ENCODE peak calls at places on chromosomes 12 and 14, in ten cellular contexts. W is endothelial cell of umbilical vein, U is IMR-90, N is prostate gland, P is K562, E is ovary, Q is heart left ventricle, Z is A549, S is adrenal gland, O is thyroid gland. F is an unnamed sample.

GRCh38 chr12:14836336-14837210 is 6.8 kb downstream of the ART4 start:
- DNase-seq in N (no peak), O (no peak), E (no peak), Q (no peak), W (peak; percentile 86), Z (peak; percentile 86), U (peak; percentile 90), P (no peak), S (peak; percentile 68), F (no peak)

GRCh38 chr12:67915335-67915851 is 73.9 kb upstream of the IFNG-AS1 start:
- DNase-seq in Q (no peak), P (no peak), S (no peak), W (no peak), Z (no peak), O (no peak), E (no peak), N (no peak), U (no peak), F (no peak)

GRCh38 chr14:91911474-91912032 is 35.9 kb downstream of the FBLN5 start:
- DNase-seq in U (peak; percentile 33), Z (peak; percentile 68), O (peak; percentile 38), W (peak; percentile 49), E (no peak), S (no peak), N (peak; percentile 32), P (peak; percentile 42), Q (no peak), F (no peak)

GRCh38 chr14:51999084-51999483 is 9.7 kb downstream of the RTRAF start:
- DNase-seq in Q (no peak), O (no peak), E (no peak), W (no peak), N (no peak), S (no peak), P (no peak), U (peak; percentile 56), Z (no peak), F (no peak)

GRCh38 chr12:104715562-104716182 is 242.4 kb downstream of the SLC41A2 start:
- DNase-seq in Q (no peak), N (no peak), E (no peak), Z (no peak), O (no peak), U (no peak), S (no peak), P (no peak), W (no peak), F (no peak)

GRCh38 chr12:82209533-82209932 is 148.7 kb downstream of the CCDC59 start:
- DNase-seq in Z (no peak), Q (no peak), P (no peak), N (no peak), S (no peak), O (no peak), E (no peak), W (no peak), U (no peak), F (no peak)

GRCh38 chr14:24859559-24859958 is 190.4 kb downstream of the STXBP6 start:
- DNase-seq in W (no peak), N (no peak), Q (no peak), O (no peak), P (no peak), E (no peak), Z (no peak), U (no peak), S (no peak), F (no peak)

GRCh38 chr12:26297386-26298070 is 102.2 kb downstream of the SSPN start:
- DNase-seq in S (no peak), Z (no peak), P (no peak), N (no peak), U (no peak), E (no peak), O (no peak), W (no peak), Q (no peak), F (no peak)

GRCh38 chr12:24596768-24597388 is 352.0 kb downstream of the BCAT1 start:
- DNase-seq in Q (no peak), O (no peak), U (peak; percentile 58), E (no peak), S (no peak), W (peak; percentile 60), Z (peak; percentile 39), N (no peak), P (peak; percentile 23), F (no peak)

GRCh38 chr12:2168808-2169207 is 116.0 kb downstream of the CACNA1C start:
- DNase-seq in U (peak; percentile 49), E (no peak), Q (no peak), O (no peak), P (no peak), Z (peak; percentile 42), S (no peak), N (no peak), W (no peak), F (no peak)

GRCh38 chr14:32078794-32079663 is 1.9 kb downstream of the ARHGAP5 start:
- DNase-seq in S (no peak), P (no peak), Q (no peak), O (no peak), U (peak; percentile 31), Z (peak; percentile 24), N (no peak), W (peak; percentile 33), E (no peak), F (no peak)

GRCh38 chr14:74217672-74218448 is 21.4 kb upstream of the VSX2 start:
- DNase-seq in S (peak; percentile 63), E (peak; percentile 58), N (peak; percentile 14), W (peak; percentile 65), Z (peak; percentile 69), Q (peak; percentile 53), U (peak; percentile 46), O (peak; percentile 65), P (peak; percentile 78), F (no peak)

DNA sequence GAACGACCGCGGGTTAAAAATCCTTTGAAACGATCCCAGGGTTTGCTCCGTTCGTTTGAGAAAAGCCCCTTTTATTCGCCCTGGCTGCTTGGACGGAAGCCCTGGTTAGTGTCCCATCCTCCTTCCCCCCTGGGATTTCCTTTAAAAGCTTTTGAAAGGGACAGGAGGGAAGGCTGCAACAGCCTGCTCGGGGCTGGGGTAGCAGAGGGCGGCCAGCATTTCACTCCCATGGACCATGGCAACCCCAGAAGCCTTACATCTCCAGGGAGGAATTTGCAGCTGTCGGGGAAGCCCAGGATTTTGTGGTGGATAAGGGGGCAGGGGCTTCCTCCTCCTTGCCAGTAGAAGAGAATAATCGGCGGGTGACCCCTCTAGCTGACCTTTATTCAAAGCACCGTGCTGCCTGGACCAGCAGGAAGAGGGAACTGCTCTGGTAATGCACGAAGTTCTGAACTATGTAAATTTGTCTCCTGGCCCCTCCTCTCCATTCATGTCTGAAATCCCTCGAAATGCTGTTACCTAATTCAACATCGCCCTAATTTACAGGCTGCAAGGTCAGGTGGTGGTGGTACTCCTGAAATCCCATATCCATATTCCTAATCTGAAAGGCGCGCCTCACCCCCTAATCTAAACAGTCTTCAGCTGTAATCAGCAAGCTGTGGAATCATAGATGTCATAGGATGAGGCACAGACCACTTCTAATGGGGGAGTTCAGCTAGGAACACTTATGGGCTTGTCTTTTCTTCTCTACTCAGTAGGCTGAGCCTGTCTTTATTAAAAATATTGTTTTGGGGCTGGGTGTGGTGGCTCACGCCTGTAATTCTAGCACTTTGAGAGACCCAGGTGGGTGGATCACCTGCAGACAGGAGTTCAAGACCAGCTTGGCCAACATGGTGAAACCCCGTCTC is 1.0 kb upstream of the CLIP1 start:
- DNase-seq in S (peak; percentile 28), W (peak; percentile 86), U (peak; percentile 62), O (no peak), N (no peak), Q (no peak), E (no peak), P (peak; percentile 35), Z (peak; percentile 77), F (no peak)
- TF ChIP-seq POLR2A in S (peak; percentile 23), W (peak; percentile 48), U (no peak), O (no peak), N (peak; percentile 36), Q (no peak), E (no peak), P (peak; percentile 84), Z (peak; percentile 40), F (no peak)

GRCh38 chr12:8088574-8088973 is 6.5 kb downstream of the NECAP1 start:
- DNase-seq in P (no peak), S (no peak), U (no peak), Z (no peak), W (no peak), Q (no peak), E (no peak), N (no peak), O (no peak), F (no peak)
- H3K4me1 ChIP-seq in P (no peaks in the 10 kb centered on the region), S (no peaks in the 10 kb centered on the region), U (no peaks in the 10 kb centered on the region), Z (peaks cover under 1% of the 10 kb centered on the region), W (no peaks in the 10 kb centered on the region), Q (no peaks in the 10 kb centered on the region), E (peaks cover 6% of the 10 kb centered on the region), N (peaks cover 10% of the 10 kb centered on the region), O (no peaks in the 10 kb centered on the region), F (peaks cover 22% of the 10 kb centered on the region)

GRCh38 chr12:108686753-108687152 is 44.6 kb downstream of the CORO1C start:
- DNase-seq in Q (peak; percentile 36), N (no peak), O (no peak), W (no peak), P (no peak), Z (no peak), S (peak; percentile 66), E (no peak), U (no peak), F (no peak)
- TF ChIP-seq POLR2A in Q (no peak), N (no peak), O (no peak), W (no peak), P (no peak), Z (no peak), S (peak; percentile 13), E (no peak), U (no peak), F (no peak)

DNA sequence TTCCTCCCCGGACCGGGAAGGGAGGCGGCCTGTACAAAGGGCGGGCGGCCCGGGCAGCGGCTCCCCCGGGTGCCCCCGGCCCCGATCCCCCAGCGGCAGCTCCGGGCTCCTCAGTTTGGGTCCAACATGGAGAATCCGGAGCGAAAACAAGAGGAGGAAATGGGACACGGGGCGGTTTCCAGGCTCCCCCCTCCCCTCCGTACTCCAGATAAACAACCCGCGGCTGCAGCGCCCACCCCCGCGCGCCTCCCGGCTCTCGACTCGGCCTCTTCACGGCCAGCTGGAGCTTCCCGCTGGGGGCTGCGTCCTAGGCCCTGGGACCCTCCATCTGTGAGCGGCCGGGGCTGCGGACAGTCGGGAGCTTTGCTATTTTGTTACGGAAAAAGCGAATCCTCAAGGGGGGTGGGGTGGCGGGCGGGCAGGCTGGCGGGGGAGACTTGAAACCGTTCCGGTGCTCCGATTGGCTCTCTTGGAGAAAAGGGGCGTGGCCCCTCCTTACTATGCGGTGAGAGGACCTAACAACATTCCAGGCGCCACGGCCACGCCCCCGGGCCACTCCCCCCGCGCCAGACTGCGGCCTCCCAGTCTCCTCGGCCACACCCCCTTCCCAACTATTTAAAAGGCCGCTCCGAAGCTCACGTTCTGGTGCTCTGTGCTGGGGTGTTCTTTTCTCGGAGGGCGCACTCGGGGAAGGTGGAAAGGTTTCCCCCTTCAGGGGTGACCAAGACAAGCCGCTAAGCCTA is at the start of gene CTDSP2:
- DNase-seq in E (peak; percentile 100), O (peak; percentile 100), N (peak; percentile 100), W (peak; percentile 96), S (peak; percentile 100), Z (peak; percentile 99), Q (peak; percentile 100), U (peak; percentile 98), P (peak; percentile 100), F (peak; percentile 99)
- H3K4me1 ChIP-seq in E (peaks cover 5% of the 10 kb centered on the region), O (peaks cover 31% of the 10 kb centered on the region), N (peaks cover 20% of the 10 kb centered on the region), W (peaks cover 27% of the 10 kb centered on the region), S (peaks cover 26% of the 10 kb centered on the region), Z (peaks cover 35% of the 10 kb centered on the region), Q (peaks cover 36% of the 10 kb centered on the region), U (peaks cover 16% of the 10 kb centered on the region), P (peaks cover 38% of the 10 kb centered on the region), F (peaks cover 35% of the 10 kb centered on the region)

GRCh38 chr12:47812797-47813490 is 6.8 kb downstream of the HDAC7 start:
- DNase-seq in E (peak; percentile 91), Q (peak; percentile 92), O (peak; percentile 94), Z (peak; percentile 74), W (peak; percentile 87), U (peak; percentile 83), N (peak; percentile 86), S (peak; percentile 96), P (peak; percentile 91), F (peak; percentile 96)
- TF ChIP-seq POLR2A in E (peak; percentile 52), Q (no peak), O (no peak), Z (no peak), W (no peak), U (no peak), N (no peak), S (peak; percentile 57), P (peak; percentile 10), F (no peak)